ENCODE peak calls at places on chromosome 10, in nine cellular contexts. Q, U, T, K, N, Z, S, L and C are unnamed samples.

GRCh38 chr10:98361131-98361633 is 53.8 kb downstream of the PYROXD2 start:
- DNase-seq in K (peak), Q (peak), Z (peak), L (no peak), U (peak), T (peak), N (peak), S (peak), C (no peak)

GRCh38 chr10:60410970-60411369 is 21.3 kb upstream of the ANK3 start:
- DNase-seq in Z (no peak), L (no peak), K (no peak), T (no peak), N (no peak), S (no peak), Q (no peak), U (peak), C (no peak)

GRCh38 chr10:101691081-101691480 is 3.9 kb downstream of the FBXW4 start:
- DNase-seq in Z (no peak), K (no peak), N (no peak), T (no peak), L (no peak), Q (no peak), S (no peak), U (no peak), C (no peak)

GRCh38 chr10:35259769-35260397 is 76.4 kb upstream of the CCNY start:
- DNase-seq in U (peak), Z (peak), S (peak), N (no peak), Q (no peak), K (peak), L (no peak), T (no peak), C (no peak)

GRCh38 chr10:123530166-123530870 is 135.8 kb upstream of the GPR26 start:
- DNase-seq in Z (no peak), N (no peak), K (no peak), U (no peak), T (no peak), L (no peak), S (no peak), Q (no peak), C (no peak)

GRCh38 chr10:100148353-100149211 is 37.2 kb downstream of the ERLIN1 start:
- DNase-seq in S (peak), N (no peak), Q (peak), U (peak), K (no peak), Z (peak), L (no peak), T (no peak), C (no peak)

GRCh38 chr10:133422223-133422820 is 2.1 kb downstream of the SPRN start:
- DNase-seq in Z (no peak), N (no peak), L (no peak), Q (no peak), T (no peak), K (no peak), S (no peak), U (no peak), C (no peak)

GRCh38 chr10:9222917-9223316 is 1168.4 kb downstream of the GATA3 start:
- DNase-seq in K (no peak), Q (no peak), T (no peak), S (peak), N (no peak), L (no peak), U (no peak), Z (no peak), C (no peak)

GRCh38 chr10:119454231-119454804 is 88.2 kb downstream of the RGS10 start:
- DNase-seq in L (no peak), Z (no peak), N (no peak), T (no peak), K (no peak), S (no peak), Q (no peak), U (no peak), C (no peak)

GRCh38 chr10:43774234-43774769 is 125.6 kb upstream of the ZNF32 start:
- DNase-seq in S (no peak), K (no peak), L (no peak), Q (no peak), Z (no peak), T (no peak), U (no peak), N (no peak), C (no peak)
- TF ChIP-seq CTCF in S (no peak), K (no peak), L (no peak), Q (no peak), Z (no peak), T (no peak), U (no peak), N (no peak), C (no peak)

DNA sequence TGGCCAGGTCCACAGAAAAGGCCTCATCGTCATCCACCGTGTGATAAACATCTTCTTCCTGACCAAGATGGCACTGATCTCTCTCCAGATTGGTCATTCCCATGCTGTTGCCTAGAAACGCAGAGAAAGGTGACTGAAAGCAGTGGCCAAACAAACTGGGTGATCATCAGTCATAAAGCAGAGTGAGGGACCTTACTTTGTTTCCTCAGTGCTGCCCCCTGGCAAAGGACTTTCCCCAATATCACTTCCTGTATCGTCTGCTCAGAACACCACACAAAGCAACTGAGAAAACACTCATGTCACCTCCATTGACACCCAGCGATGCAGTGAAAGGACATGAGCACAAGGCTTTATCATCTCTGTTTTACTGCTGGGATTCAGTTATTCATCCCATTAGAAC is 40.0 kb upstream of the TM9SF3 start:
- DNase-seq in K (no peak), T (no peak), S (no peak), N (no peak), Z (no peak), U (no peak), L (no peak), Q (no peak), C (no peak)
- TF ChIP-seq CTCF in K (no peak), T (no peak), S (peak), N (no peak), Z (no peak), U (no peak), L (no peak), Q (no peak), C (peak)

GRCh38 chr10:90530526-90530925 is 327.3 kb downstream of the HTR7 start:
- DNase-seq in U (no peak), L (no peak), K (no peak), S (no peak), T (no peak), Q (no peak), N (no peak), Z (peak), C (no peak)
- TF ChIP-seq CTCF in U (no peak), L (no peak), K (no peak), S (no peak), T (no peak), Q (no peak), N (no peak), Z (no peak), C (no peak)

GRCh38 chr10:37489658-37490003 is 364.2 kb downstream of the ANKRD30A start:
- DNase-seq in T (no peak), Q (no peak), K (no peak), N (no peak), U (no peak), Z (no peak), S (no peak), L (no peak), C (no peak)

GRCh38 chr10:37490266-37490665 is 364.9 kb downstream of the ANKRD30A start:
- DNase-seq in Q (no peak), K (no peak), L (no peak), N (no peak), U (no peak), T (no peak), Z (no peak), S (no peak), C (no peak)

GRCh38 chr10:37496061-37496460 is 361.3 kb downstream of the ZNF248 start:
- DNase-seq in Z (no peak), K (no peak), U (no peak), Q (no peak), S (no peak), T (no peak), L (no peak), N (no peak), C (no peak)

GRCh38 chr10:37495415-37495814 is 362.0 kb downstream of the ZNF248 start:
- DNase-seq in Z (no peak), Q (no peak), N (no peak), L (no peak), S (no peak), T (no peak), K (no peak), U (no peak), C (no peak)
- TF ChIP-seq CTCF in Z (peak), Q (peak), N (peak), L (no peak), S (no peak), T (no peak), K (no peak), U (no peak), C (peak)

GRCh38 chr10:50575477-50576244 is 48.1 kb downstream of the SGMS1 start:
- DNase-seq in T (no peak), N (no peak), S (no peak), K (no peak), Z (no peak), L (no peak), Q (no peak), U (no peak), C (no peak)

GRCh38 chr10:50574932-50575331 is 48.8 kb downstream of the SGMS1 start:
- DNase-seq in K (no peak), U (no peak), Q (no peak), T (no peak), S (no peak), Z (no peak), L (no peak), N (no peak), C (no peak)

GRCh38 chr10:50576245-50576815 is 47.4 kb downstream of the SGMS1 start:
- DNase-seq in T (no peak), S (no peak), Z (no peak), U (peak), Q (peak), L (no peak), K (no peak), N (no peak), C (no peak)

GRCh38 chr10:50572017-50572491 is 51.7 kb downstream of the SGMS1 start:
- DNase-seq in Q (peak), S (no peak), U (no peak), Z (peak), N (no peak), T (no peak), L (no peak), K (no peak), C (no peak)

GRCh38 chr10:50574305-50574704 is 49.5 kb downstream of the SGMS1 start:
- DNase-seq in Q (no peak), K (no peak), U (no peak), S (no peak), L (no peak), T (no peak), Z (no peak), N (no peak), C (no peak)
- TF ChIP-seq CTCF in Q (peak), K (peak), U (peak), S (peak), L (no peak), T (no peak), Z (no peak), N (no peak), C (peak)

GRCh38 chr10:29142516-29143314 is 146.2 kb upstream of the LYZL1 start:
- DNase-seq in T (no peak), Q (no peak), S (no peak), N (no peak), L (no peak), K (no peak), Z (peak), U (no peak), C (no peak)
- TF ChIP-seq CTCF in T (no peak), Q (no peak), S (no peak), N (no peak), L (no peak), K (no peak), Z (peak), U (no peak), C (no peak)

DNA sequence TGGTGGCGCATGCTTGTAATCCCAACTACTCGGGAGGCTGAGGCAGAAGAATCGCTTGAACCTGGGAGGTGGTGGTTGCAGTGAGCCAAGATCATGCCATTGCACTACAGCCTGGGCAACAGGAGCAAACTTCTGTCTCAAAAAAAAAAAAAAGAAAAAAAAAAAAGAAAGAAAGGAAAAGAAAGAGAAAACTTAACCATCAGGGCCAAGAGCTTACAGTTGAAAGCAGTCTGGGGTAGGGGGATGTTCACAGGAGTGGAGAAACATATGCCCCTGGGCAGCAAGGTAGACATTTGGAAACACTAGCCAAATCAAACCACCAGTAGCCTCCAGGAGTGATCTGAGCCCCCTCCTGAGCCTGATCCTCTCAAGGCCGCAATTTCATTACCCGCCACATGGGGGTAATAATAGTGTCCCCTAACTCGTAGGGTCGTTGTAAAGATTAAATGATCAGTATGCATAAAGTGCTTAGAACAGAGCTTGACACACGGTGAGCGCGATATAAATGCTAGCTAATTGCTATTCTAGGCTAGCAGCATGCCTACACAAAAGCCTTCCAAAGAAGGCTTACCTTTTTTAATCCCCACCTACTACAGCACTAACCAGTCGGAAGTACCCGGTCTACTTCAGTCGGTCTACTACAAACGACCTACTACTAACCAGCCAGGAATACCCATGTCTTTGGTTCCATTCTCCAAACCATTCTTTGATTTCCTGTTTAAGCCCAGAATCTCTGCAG is 274.3 kb upstream of the NEBL start:
- DNase-seq in L (no peak), S (no peak), T (no peak), Z (no peak), N (no peak), U (no peak), K (no peak), Q (no peak), C (no peak)
- TF ChIP-seq CTCF in L (no peak), S (peak), T (no peak), Z (peak), N (no peak), U (no peak), K (peak), Q (peak), C (peak)

GRCh38 chr10:110694263-110694662 is 50.1 kb downstream of the RBM20 start:
- DNase-seq in K (no peak), S (no peak), N (no peak), T (no peak), Q (no peak), Z (no peak), U (no peak), L (no peak), C (no peak)
- TF ChIP-seq CTCF in K (no peak), S (no peak), N (no peak), T (no peak), Q (no peak), Z (no peak), U (no peak), L (no peak), C (no peak)

GRCh38 chr10:115937756-115938032 is 335.3 kb downstream of the GFRA1 start:
- DNase-seq in U (no peak), T (no peak), K (no peak), L (no peak), S (no peak), Q (no peak), N (no peak), Z (no peak), C (no peak)
- TF ChIP-seq CTCF in U (no peak), T (no peak), K (no peak), L (no peak), S (no peak), Q (no peak), N (no peak), Z (no peak), C (no peak)

DNA sequence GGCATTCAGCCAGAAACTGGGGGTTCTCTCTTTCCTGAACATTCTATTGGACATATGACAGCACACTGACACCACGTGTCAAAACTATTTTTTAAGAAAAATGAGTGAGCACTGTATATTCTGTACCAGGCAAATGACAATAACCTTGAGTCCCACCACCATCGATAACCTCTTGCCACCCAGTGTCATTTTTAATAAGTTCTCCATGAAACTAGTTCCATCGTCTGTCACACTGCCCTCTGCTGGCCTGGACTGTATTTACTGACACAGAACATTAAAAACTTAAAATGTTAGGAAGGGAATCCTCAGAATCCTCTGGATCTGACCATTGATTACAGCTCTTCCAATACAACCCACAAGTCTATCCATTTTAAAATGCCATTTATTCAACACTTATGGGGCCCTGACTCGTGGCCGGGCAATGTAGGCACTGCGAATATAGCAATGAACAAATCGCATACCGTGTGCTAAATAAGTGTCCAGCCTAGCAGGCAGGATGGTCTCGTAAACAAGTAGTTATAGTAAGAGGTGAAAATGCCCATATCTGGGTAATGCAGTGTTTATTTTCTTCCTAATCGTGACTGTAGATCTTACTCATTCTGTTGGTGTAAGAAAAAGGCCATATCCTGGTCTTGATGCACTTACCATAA is 35.9 kb upstream of the CACNB2 start:
- DNase-seq in U (peak), Z (peak), Q (peak), L (no peak), S (peak), T (no peak), N (peak), K (no peak), C (no peak)
- TF ChIP-seq CTCF in U (peak), Z (peak), Q (peak), L (peak), S (peak), T (no peak), N (peak), K (peak), C (peak)